ENCODE peak calls at places on chromosomes 7 and 10, in six cellular contexts. X, V, L, Z, R and P are unnamed samples.

GRCh38 chr7:135964791-135965190 is 12.4 kb downstream of the MTPN start:
- DNase-seq in Z (no peak), V (no peak), X (no peak), R (no peak), L (no peak), P (no peak)

GRCh38 chr10:114260366-114260765 is 21.3 kb downstream of the VWA2 start:
- DNase-seq in X (no peak), Z (no peak), V (no peak), R (no peak), L (no peak), P (no peak)

GRCh38 chr7:43905954-43906326 is 456 bp downstream of the URGCP start:
- DNase-seq in L (peak; percentile 66), Z (peak; percentile 14), X (peak; percentile 20), V (peak; percentile 55), R (no peak), P (no peak)

GRCh38 chr7:129615018-129615417 is 3.5 kb downstream of the NRF1 start:
- DNase-seq in X (no peak), V (no peak), L (no peak), R (no peak), Z (peak; percentile 68), P (no peak)

GRCh38 chr7:33854178-33854577 is 51.2 kb upstream of the BMPER start:
- DNase-seq in R (no peak), Z (no peak), V (no peak), X (no peak), L (no peak), P (no peak)

GRCh38 chr7:86123476-86123875 is 520.2 kb upstream of the GRM3 start:
- DNase-seq in R (no peak), L (no peak), X (no peak), V (no peak), Z (no peak), P (no peak)

GRCh38 chr10:26839966-26840627 is 20.7 kb downstream of the ABI1 start:
- DNase-seq in V (no peak), X (no peak), R (no peak), L (no peak), Z (no peak), P (no peak)

GRCh38 chr7:41930538-41931262 is 227.8 kb upstream of the INHBA start:
- DNase-seq in Z (no peak), V (no peak), R (no peak), X (no peak), L (no peak), P (no peak)

DNA sequence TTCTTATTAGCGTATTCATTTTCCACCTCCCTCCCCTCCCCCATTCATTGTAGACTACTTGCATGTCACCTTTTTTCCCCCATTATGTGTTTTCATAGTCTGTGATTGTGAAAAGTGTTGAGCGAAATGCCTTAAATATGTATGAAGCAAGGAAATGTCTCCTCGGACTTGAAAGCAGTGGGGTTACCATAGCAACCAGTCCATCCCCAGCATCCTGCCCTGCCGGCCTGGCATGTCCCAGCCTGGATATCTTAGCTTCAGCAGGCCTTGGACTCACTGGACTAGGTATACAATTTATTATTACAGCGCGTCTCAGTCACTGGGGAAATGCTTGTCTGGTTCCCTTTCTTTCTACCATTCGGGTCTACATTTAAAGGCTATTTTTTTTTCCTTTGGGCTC is 283.6 kb downstream of the BICC1 start:
- DNase-seq in X (no peak), V (no peak), L (no peak), Z (no peak), R (no peak), P (no peak)
- TF ChIP-seq POLR2AphosphoS5 in X (no peak), V (no peak), L (no peak), Z (no peak), R (no peak), P (no peak)

GRCh38 chr10:100567826-100568225 is 32.1 kb downstream of the HIF1AN start:
- DNase-seq in R (no peak), V (no peak), L (no peak), Z (no peak), X (no peak), P (no peak)

GRCh38 chr10:100570518-100570865 is 34.7 kb downstream of the HIF1AN start:
- DNase-seq in Z (no peak), R (no peak), V (no peak), L (no peak), X (no peak), P (peak; percentile 62)

GRCh38 chr10:100568937-100569336 is 33.2 kb downstream of the HIF1AN start:
- DNase-seq in R (no peak), V (no peak), Z (no peak), L (no peak), X (no peak), P (peak; percentile 25)

GRCh38 chr10:100571069-100571817 is 35.5 kb downstream of the HIF1AN start:
- DNase-seq in Z (no peak), V (no peak), L (no peak), X (no peak), R (peak; percentile 34), P (peak; percentile 37)

DNA sequence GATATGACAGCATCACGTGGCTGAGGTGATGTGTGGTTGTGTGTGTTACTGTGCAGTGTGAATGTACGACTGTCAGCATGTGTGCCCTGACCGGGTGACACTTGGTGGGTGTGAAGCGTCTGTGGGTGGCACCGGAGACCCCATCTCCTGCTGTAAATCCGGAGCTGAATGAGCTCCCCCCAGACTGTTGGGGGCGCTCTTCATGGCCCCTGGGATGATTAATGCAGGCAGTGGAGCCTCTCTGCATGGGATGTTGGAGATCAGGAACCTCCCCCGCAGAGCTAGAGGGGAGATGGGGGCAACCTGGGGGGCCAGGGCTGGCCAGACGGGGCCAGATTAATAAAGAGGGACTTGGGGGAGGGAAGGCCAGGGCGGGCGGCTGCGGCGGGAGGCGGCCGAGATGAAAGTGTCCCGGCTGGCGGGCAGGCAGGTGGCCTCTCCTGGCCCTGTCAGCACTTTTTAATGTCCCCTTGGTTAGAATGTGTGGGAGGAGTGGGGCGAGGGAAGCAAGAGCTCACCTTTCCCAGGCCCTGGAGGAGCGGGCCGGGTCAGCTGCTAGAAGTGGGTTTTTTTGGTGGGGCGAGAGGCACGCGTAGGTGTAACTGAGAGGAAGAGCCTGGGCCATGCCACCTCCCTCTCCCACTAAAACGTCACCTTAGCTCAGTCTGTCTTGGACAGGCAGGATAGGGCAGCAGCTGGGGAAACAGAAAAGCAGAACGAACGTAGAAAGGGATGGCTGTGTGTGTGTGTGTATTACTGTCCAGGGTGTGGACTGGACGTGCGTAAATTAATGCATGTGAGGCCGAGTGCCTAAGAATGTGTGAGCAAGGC is 34.2 kb downstream of the HIF1AN start:
- DNase-seq in Z (peak; percentile 43), L (no peak), V (peak; percentile 25), R (peak; percentile 65), X (no peak), P (peak; percentile 40)
- TF ChIP-seq POLR2A in Z (no peak), L (no peak), V (no peak), R (no peak), X (no peak), P (no peak)

GRCh38 chr7:107563761-107564552 is at the start of the genes COG5 and DUS4L:
- DNase-seq in Z (peak; percentile 61), V (peak; percentile 91), R (peak; percentile 96), X (peak; percentile 84), L (peak; percentile 89), P (no peak)

GRCh38 chr7:107559864-107560263 is 3.9 kb downstream of the COG5 start:
- DNase-seq in Z (no peak), V (no peak), L (no peak), X (no peak), R (no peak), P (no peak)

GRCh38 chr7:107563072-107563760 is 504 bp downstream of the COG5 start:
- DNase-seq in R (no peak), Z (peak; percentile 37), X (no peak), V (peak; percentile 76), L (no peak), P (peak; percentile 92)

GRCh38 chr7:107560898-107561516 is 2.7 kb downstream of the COG5 start:
- DNase-seq in L (no peak), V (no peak), X (no peak), Z (no peak), R (no peak), P (no peak)

DNA sequence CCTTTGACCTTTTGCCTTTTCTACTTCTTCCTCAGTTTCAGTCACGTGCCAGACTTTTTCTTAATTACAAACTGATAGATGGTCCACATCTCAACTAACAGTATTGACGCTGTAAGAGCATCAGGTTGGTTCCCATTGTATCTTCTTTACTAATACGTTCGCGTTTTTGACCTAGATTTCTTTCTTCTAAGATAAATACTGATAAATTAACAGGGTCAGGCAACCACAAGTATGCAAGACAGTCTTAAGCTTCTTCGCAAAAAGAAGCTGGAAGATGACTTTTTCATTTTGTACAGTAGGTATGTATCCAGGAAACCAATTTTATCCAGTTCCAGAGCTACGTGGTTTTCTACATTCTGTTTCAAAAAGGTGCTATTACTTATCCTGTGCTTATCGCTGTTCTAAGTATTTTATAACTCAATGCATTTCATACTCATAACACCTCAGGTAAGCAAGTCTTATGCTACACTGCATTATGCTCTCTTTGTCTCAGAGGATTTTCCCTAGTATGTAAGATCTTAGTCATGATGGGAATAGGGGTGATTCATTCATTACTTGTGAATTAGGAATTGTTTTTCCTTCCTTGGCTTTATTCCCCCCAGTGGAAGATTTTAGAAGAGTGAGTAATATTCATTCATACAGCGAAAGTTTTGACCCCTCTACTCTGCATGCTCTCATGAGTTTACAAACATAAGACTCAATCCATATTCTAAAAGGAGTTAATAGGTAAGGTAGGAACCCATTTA is 955 bp downstream of the DUS4L start:
- DNase-seq in X (no peak), V (no peak), R (no peak), Z (no peak), L (no peak), P (no peak)
- TF ChIP-seq POLR2AphosphoS5 in X (no peak), V (no peak), R (no peak), Z (no peak), L (no peak), P (no peak)

GRCh38 chr10:67836972-67837371 is 1.0 kb downstream of the DNAJC12 start:
- DNase-seq in R (no peak), L (no peak), X (no peak), V (no peak), Z (no peak), P (no peak)

GRCh38 chr10:67839957-67840356 is 2.0 kb upstream of the DNAJC12 start:
- DNase-seq in V (no peak), R (no peak), L (no peak), X (no peak), Z (no peak), P (no peak)

GRCh38 chr10:67834375-67834774 is 3.6 kb downstream of the DNAJC12 start:
- DNase-seq in L (no peak), V (no peak), R (no peak), Z (no peak), X (no peak), P (no peak)

GRCh38 chr10:67836491-67836890 is 1.5 kb downstream of the DNAJC12 start:
- DNase-seq in X (no peak), L (no peak), Z (no peak), V (no peak), R (no peak), P (no peak)

DNA sequence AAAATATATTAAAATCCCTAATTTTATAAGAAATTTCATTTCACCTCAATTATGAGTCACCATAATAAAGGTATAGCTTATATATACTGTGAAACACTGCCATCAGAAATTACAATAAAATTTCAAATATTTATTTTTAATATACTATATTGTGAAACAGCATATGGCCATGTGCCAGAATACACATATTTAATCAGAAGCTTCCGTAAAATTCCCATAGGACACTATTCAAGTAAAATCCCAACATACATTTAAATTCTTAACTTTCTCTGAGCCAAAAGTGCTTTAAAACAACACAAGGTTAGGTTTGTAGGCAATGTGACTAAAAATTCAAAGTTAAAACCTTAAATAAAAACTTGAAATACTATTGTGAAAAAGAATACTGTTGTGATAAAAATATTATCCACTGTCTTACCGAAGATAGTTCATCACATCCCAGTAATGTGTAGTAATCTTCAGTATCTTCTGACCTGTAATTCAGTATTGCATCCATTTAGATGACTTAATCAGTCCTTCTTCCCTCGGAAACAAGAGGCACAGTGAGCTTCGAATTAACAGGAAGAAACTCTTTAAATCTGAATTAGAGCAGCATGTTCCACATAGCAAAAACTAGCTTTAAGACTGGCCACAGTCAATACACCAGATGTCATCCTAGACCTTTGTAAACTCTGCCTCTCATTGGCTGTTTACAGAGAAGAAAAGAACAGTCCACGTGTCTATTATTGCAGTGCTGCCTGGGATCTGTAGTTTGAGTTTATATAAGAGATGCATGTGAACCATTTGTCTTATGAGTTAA is at the start of gene DNAJC12:
- DNase-seq in R (no peak), Z (peak; percentile 74), V (peak; percentile 70), L (no peak), X (peak; percentile 14), P (no peak)
- TF ChIP-seq POLR2A in R (no peak), Z (peak; percentile 66), V (peak; percentile 84), L (no peak), X (no peak), P (peak; percentile 22)